ENCODE peak calls at places on chromosome 11, in seven cellular contexts. One of them, this sample, is unnamed.

GRCh38 chr11:64558065-64558745 is 32.8 kb upstream of the SLC22A12 start:
- DNase-seq in CD8-positive, alpha-beta T cell: no peak
- DNase-seq in neural progenitor cell: peak
- DNase-seq in psoas muscle: no peak
- DNase-seq in AG09309: no peak
- DNase-seq in brain microvascular endothelial cell: no peak
- DNase-seq in epithelial cell of esophagus: no peak
- DNase-seq in this sample: no peak

GRCh38 chr11:61897387-61898246 is 6.3 kb upstream of the FADS3 start:
- DNase-seq in neural progenitor cell: peak
- DNase-seq in AG09309: no peak
- DNase-seq in psoas muscle: peak
- DNase-seq in CD8-positive, alpha-beta T cell: peak
- DNase-seq in brain microvascular endothelial cell: peak
- DNase-seq in epithelial cell of esophagus: peak
- DNase-seq in this sample: no peak

GRCh38 chr11:120336641-120337132 is 474 bp downstream of the ARHGEF12 start:
- DNase-seq in neural progenitor cell: no peak
- DNase-seq in psoas muscle: peak
- DNase-seq in CD8-positive, alpha-beta T cell: peak
- DNase-seq in epithelial cell of esophagus: no peak
- DNase-seq in brain microvascular endothelial cell: no peak
- DNase-seq in AG09309: no peak
- DNase-seq in this sample: no peak

GRCh38 chr11:74366576-74366975 is 31.7 kb downstream of the PGM2L1 start:
- DNase-seq in AG09309: peak
- DNase-seq in neural progenitor cell: peak
- DNase-seq in brain microvascular endothelial cell: peak
- DNase-seq in CD8-positive, alpha-beta T cell: no peak
- DNase-seq in epithelial cell of esophagus: no peak
- DNase-seq in psoas muscle: no peak
- DNase-seq in this sample: peak

GRCh38 chr11:31956310-31956709 is 134.6 kb upstream of the RCN1 start:
- DNase-seq in brain microvascular endothelial cell: peak
- DNase-seq in CD8-positive, alpha-beta T cell: no peak
- DNase-seq in neural progenitor cell: no peak
- DNase-seq in AG09309: no peak
- DNase-seq in epithelial cell of esophagus: peak
- DNase-seq in psoas muscle: no peak
- DNase-seq in this sample: no peak

GRCh38 chr11:33721291-33721840 is 14.9 kb downstream of the CD59 start:
- DNase-seq in CD8-positive, alpha-beta T cell: no peak
- DNase-seq in psoas muscle: peak
- DNase-seq in brain microvascular endothelial cell: peak
- DNase-seq in AG09309: no peak
- DNase-seq in neural progenitor cell: no peak
- DNase-seq in epithelial cell of esophagus: peak
- DNase-seq in this sample: no peak

GRCh38 chr11:86749376-86749775 is 51.0 kb upstream of the PRSS23 start:
- DNase-seq in epithelial cell of esophagus: no peak
- DNase-seq in psoas muscle: no peak
- DNase-seq in AG09309: no peak
- DNase-seq in brain microvascular endothelial cell: no peak
- DNase-seq in CD8-positive, alpha-beta T cell: no peak
- DNase-seq in neural progenitor cell: peak
- DNase-seq in this sample: no peak

GRCh38 chr11:19290356-19290755 is 49.6 kb upstream of the E2F8 start:
- DNase-seq in epithelial cell of esophagus: peak
- DNase-seq in psoas muscle: no peak
- DNase-seq in CD8-positive, alpha-beta T cell: no peak
- DNase-seq in brain microvascular endothelial cell: no peak
- DNase-seq in AG09309: no peak
- DNase-seq in neural progenitor cell: no peak
- DNase-seq in this sample: no peak

GRCh38 chr11:13343931-13344717 is 66.5 kb downstream of the BMAL1 start:
- DNase-seq in CD8-positive, alpha-beta T cell: peak
- DNase-seq in neural progenitor cell: peak
- DNase-seq in AG09309: peak
- DNase-seq in brain microvascular endothelial cell: peak
- DNase-seq in epithelial cell of esophagus: peak
- DNase-seq in psoas muscle: peak
- DNase-seq in this sample: no peak

GRCh38 chr11:29518389-29519174 is 498.2 kb downstream of the KCNA4 start:
- DNase-seq in neural progenitor cell: peak
- DNase-seq in AG09309: no peak
- DNase-seq in psoas muscle: no peak
- DNase-seq in brain microvascular endothelial cell: no peak
- DNase-seq in CD8-positive, alpha-beta T cell: no peak
- DNase-seq in epithelial cell of esophagus: peak
- DNase-seq in this sample: no peak

GRCh38 chr11:61959678-61960077 is 7.8 kb downstream of the FTH1 start:
- DNase-seq in psoas muscle: no peak
- DNase-seq in CD8-positive, alpha-beta T cell: no peak
- DNase-seq in neural progenitor cell: no peak
- DNase-seq in brain microvascular endothelial cell: no peak
- DNase-seq in AG09309: no peak
- DNase-seq in epithelial cell of esophagus: no peak
- DNase-seq in this sample: no peak

GRCh38 chr11:8081591-8082021 is 595 bp downstream of the TUB start:
- DNase-seq in psoas muscle: no peak
- DNase-seq in AG09309: no peak
- DNase-seq in CD8-positive, alpha-beta T cell: no peak
- DNase-seq in epithelial cell of esophagus: no peak
- DNase-seq in brain microvascular endothelial cell: no peak
- DNase-seq in neural progenitor cell: peak
- DNase-seq in this sample: no peak

GRCh38 chr11:921921-922678 is 3.6 kb upstream of the AP2A2 start:
- DNase-seq in CD8-positive, alpha-beta T cell: no peak
- DNase-seq in neural progenitor cell: peak
- DNase-seq in AG09309: no peak
- DNase-seq in epithelial cell of esophagus: peak
- DNase-seq in psoas muscle: no peak
- DNase-seq in brain microvascular endothelial cell: no peak
- DNase-seq in this sample: no peak

GRCh38 chr11:95944623-95945022 is 20.7 kb upstream of the MTMR2 start:
- DNase-seq in CD8-positive, alpha-beta T cell: no peak
- DNase-seq in epithelial cell of esophagus: no peak
- DNase-seq in brain microvascular endothelial cell: no peak
- DNase-seq in neural progenitor cell: no peak
- DNase-seq in psoas muscle: no peak
- DNase-seq in AG09309: no peak
- DNase-seq in this sample: no peak

GRCh38 chr11:17528906-17529813 is 15.1 kb downstream of the USH1C start:
- DNase-seq in neural progenitor cell: no peak
- DNase-seq in epithelial cell of esophagus: no peak
- DNase-seq in brain microvascular endothelial cell: no peak
- DNase-seq in CD8-positive, alpha-beta T cell: no peak
- DNase-seq in psoas muscle: no peak
- DNase-seq in AG09309: no peak
- DNase-seq in this sample: no peak

GRCh38 chr11:77617892-77618291 is 19.7 kb downstream of the CLNS1A start:
- DNase-seq in brain microvascular endothelial cell: no peak
- DNase-seq in epithelial cell of esophagus: no peak
- DNase-seq in CD8-positive, alpha-beta T cell: no peak
- DNase-seq in AG09309: peak
- DNase-seq in psoas muscle: no peak
- DNase-seq in neural progenitor cell: no peak
- DNase-seq in this sample: no peak

GRCh38 chr11:72784662-72785061 is 9.2 kb downstream of the STARD10 start:
- DNase-seq in epithelial cell of esophagus: no peak
- DNase-seq in AG09309: no peak
- DNase-seq in CD8-positive, alpha-beta T cell: no peak
- DNase-seq in neural progenitor cell: peak
- DNase-seq in brain microvascular endothelial cell: no peak
- DNase-seq in psoas muscle: no peak
- DNase-seq in this sample: no peak

GRCh38 chr11:72786305-72787261 is 7.3 kb downstream of the STARD10 start:
- DNase-seq in AG09309: no peak
- DNase-seq in psoas muscle: no peak
- DNase-seq in neural progenitor cell: peak
- DNase-seq in brain microvascular endothelial cell: no peak
- DNase-seq in epithelial cell of esophagus: no peak
- DNase-seq in CD8-positive, alpha-beta T cell: no peak
- DNase-seq in this sample: no peak

GRCh38 chr11:72789493-72790131 is 4.2 kb downstream of the STARD10 start:
- DNase-seq in brain microvascular endothelial cell: peak
- DNase-seq in neural progenitor cell: peak
- DNase-seq in CD8-positive, alpha-beta T cell: no peak
- DNase-seq in AG09309: no peak
- DNase-seq in epithelial cell of esophagus: peak
- DNase-seq in psoas muscle: no peak
- DNase-seq in this sample: no peak

GRCh38 chr11:72788250-72788649 is 5.6 kb downstream of the STARD10 start:
- DNase-seq in neural progenitor cell: peak
- DNase-seq in epithelial cell of esophagus: peak
- DNase-seq in CD8-positive, alpha-beta T cell: no peak
- DNase-seq in psoas muscle: no peak
- DNase-seq in AG09309: no peak
- DNase-seq in brain microvascular endothelial cell: no peak
- DNase-seq in this sample: no peak

GRCh38 chr11:72787262-72788104 is 6.4 kb downstream of the STARD10 start:
- DNase-seq in neural progenitor cell: peak
- DNase-seq in epithelial cell of esophagus: no peak
- DNase-seq in brain microvascular endothelial cell: no peak
- DNase-seq in AG09309: no peak
- DNase-seq in CD8-positive, alpha-beta T cell: no peak
- DNase-seq in psoas muscle: no peak
- DNase-seq in this sample: no peak
- TF ChIP-seq CTCF in neural progenitor cell: peak
- TF ChIP-seq CTCF in epithelial cell of esophagus: peak
- TF ChIP-seq CTCF in brain microvascular endothelial cell: peak
- TF ChIP-seq CTCF in AG09309: no peak
- TF ChIP-seq CTCF in CD8-positive, alpha-beta T cell: no peak
- TF ChIP-seq CTCF in psoas muscle: no peak
- TF ChIP-seq CTCF in this sample: no peak

GRCh38 chr11:2137202-2138071 is 1.8 kb downstream of the IGF2 start:
- DNase-seq in AG09309: no peak
- DNase-seq in brain microvascular endothelial cell: peak
- DNase-seq in CD8-positive, alpha-beta T cell: no peak
- DNase-seq in psoas muscle: peak
- DNase-seq in neural progenitor cell: peak
- DNase-seq in epithelial cell of esophagus: peak
- DNase-seq in this sample: no peak

GRCh38 chr11:2136952-2137201 is 2.3 kb downstream of the IGF2 start:
- DNase-seq in CD8-positive, alpha-beta T cell: no peak
- DNase-seq in epithelial cell of esophagus: no peak
- DNase-seq in AG09309: no peak
- DNase-seq in brain microvascular endothelial cell: no peak
- DNase-seq in neural progenitor cell: no peak
- DNase-seq in psoas muscle: no peak
- DNase-seq in this sample: no peak

GRCh38 chr11:2135648-2136201 is 3.5 kb downstream of the IGF2 start:
- DNase-seq in epithelial cell of esophagus: no peak
- DNase-seq in brain microvascular endothelial cell: no peak
- DNase-seq in neural progenitor cell: no peak
- DNase-seq in CD8-positive, alpha-beta T cell: no peak
- DNase-seq in AG09309: no peak
- DNase-seq in psoas muscle: peak
- DNase-seq in this sample: no peak

GRCh38 chr11:2135018-2135569 is 4.1 kb downstream of the IGF2 start:
- DNase-seq in brain microvascular endothelial cell: no peak
- DNase-seq in psoas muscle: no peak
- DNase-seq in CD8-positive, alpha-beta T cell: no peak
- DNase-seq in AG09309: no peak
- DNase-seq in epithelial cell of esophagus: no peak
- DNase-seq in neural progenitor cell: no peak
- DNase-seq in this sample: no peak

GRCh38 chr11:2136209-2136951 is 2.8 kb downstream of the IGF2 start:
- DNase-seq in psoas muscle: peak
- DNase-seq in epithelial cell of esophagus: no peak
- DNase-seq in neural progenitor cell: no peak
- DNase-seq in AG09309: no peak
- DNase-seq in brain microvascular endothelial cell: no peak
- DNase-seq in CD8-positive, alpha-beta T cell: no peak
- DNase-seq in this sample: no peak
- H3K4me3 ChIP-seq in psoas muscle: peak
- H3K4me3 ChIP-seq in epithelial cell of esophagus: no peak
- H3K4me3 ChIP-seq in neural progenitor cell: peak
- H3K4me3 ChIP-seq in AG09309: no peak
- H3K4me3 ChIP-seq in brain microvascular endothelial cell: no peak
- H3K4me3 ChIP-seq in CD8-positive, alpha-beta T cell: no peak
- H3K4me3 ChIP-seq in this sample: no peak

GRCh38 chr11:58301576-58301975 is 33.5 kb upstream of the OR10W1 start:
- DNase-seq in brain microvascular endothelial cell: peak
- DNase-seq in neural progenitor cell: no peak
- DNase-seq in psoas muscle: no peak
- DNase-seq in CD8-positive, alpha-beta T cell: no peak
- DNase-seq in epithelial cell of esophagus: peak
- DNase-seq in AG09309: peak
- DNase-seq in this sample: peak
- TF ChIP-seq CTCF in brain microvascular endothelial cell: no peak
- TF ChIP-seq CTCF in neural progenitor cell: no peak
- TF ChIP-seq CTCF in psoas muscle: no peak
- TF ChIP-seq CTCF in CD8-positive, alpha-beta T cell: no peak
- TF ChIP-seq CTCF in epithelial cell of esophagus: no peak
- TF ChIP-seq CTCF in AG09309: no peak
- TF ChIP-seq CTCF in this sample: no peak

DNA sequence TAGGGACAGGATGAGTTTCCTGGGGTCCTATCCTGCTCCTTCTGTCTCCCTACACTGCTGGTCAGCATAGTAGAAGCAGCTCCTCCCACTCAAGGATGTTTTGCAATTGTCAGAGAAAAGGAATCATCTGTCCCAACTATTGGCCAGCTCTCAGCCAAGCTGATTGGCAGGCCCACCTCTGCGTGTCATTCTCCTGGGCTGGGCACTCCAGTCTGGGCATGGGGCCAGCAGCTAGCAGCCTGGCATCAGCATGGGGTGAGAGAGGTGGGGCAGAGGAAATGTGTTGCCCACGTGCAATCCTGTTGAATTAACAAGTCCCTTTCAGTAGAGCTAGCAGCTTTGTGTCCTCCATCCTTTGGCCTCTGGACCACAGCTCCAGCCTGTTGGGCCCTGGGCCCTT is 14.1 kb downstream of the ANKK1 start:
- DNase-seq in epithelial cell of esophagus: peak
- DNase-seq in AG09309: peak
- DNase-seq in CD8-positive, alpha-beta T cell: no peak
- DNase-seq in psoas muscle: peak
- DNase-seq in brain microvascular endothelial cell: no peak
- DNase-seq in neural progenitor cell: no peak
- DNase-seq in this sample: peak
- H3K4me3 ChIP-seq in epithelial cell of esophagus: no peak
- H3K4me3 ChIP-seq in AG09309: no peak
- H3K4me3 ChIP-seq in CD8-positive, alpha-beta T cell: no peak
- H3K4me3 ChIP-seq in psoas muscle: no peak
- H3K4me3 ChIP-seq in brain microvascular endothelial cell: no peak
- H3K4me3 ChIP-seq in neural progenitor cell: no peak
- H3K4me3 ChIP-seq in this sample: no peak

GRCh38 chr11:35142481-35143207 is 3.7 kb downstream of the CD44 start:
- DNase-seq in brain microvascular endothelial cell: peak
- DNase-seq in CD8-positive, alpha-beta T cell: peak
- DNase-seq in AG09309: no peak
- DNase-seq in epithelial cell of esophagus: peak
- DNase-seq in psoas muscle: no peak
- DNase-seq in neural progenitor cell: peak
- DNase-seq in this sample: no peak
- TF ChIP-seq CTCF in brain microvascular endothelial cell: no peak
- TF ChIP-seq CTCF in CD8-positive, alpha-beta T cell: no peak
- TF ChIP-seq CTCF in AG09309: no peak
- TF ChIP-seq CTCF in epithelial cell of esophagus: no peak
- TF ChIP-seq CTCF in psoas muscle: no peak
- TF ChIP-seq CTCF in neural progenitor cell: no peak
- TF ChIP-seq CTCF in this sample: peak

GRCh38 chr11:133840479-133840941 is 4.8 kb downstream of the SPATA19 start:
- DNase-seq in CD8-positive, alpha-beta T cell: no peak
- DNase-seq in epithelial cell of esophagus: no peak
- DNase-seq in AG09309: no peak
- DNase-seq in psoas muscle: no peak
- DNase-seq in brain microvascular endothelial cell: no peak
- DNase-seq in neural progenitor cell: no peak
- DNase-seq in this sample: no peak
- H3K4me3 ChIP-seq in CD8-positive, alpha-beta T cell: no peak
- H3K4me3 ChIP-seq in epithelial cell of esophagus: no peak
- H3K4me3 ChIP-seq in AG09309: no peak
- H3K4me3 ChIP-seq in psoas muscle: no peak
- H3K4me3 ChIP-seq in brain microvascular endothelial cell: no peak
- H3K4me3 ChIP-seq in neural progenitor cell: no peak
- H3K4me3 ChIP-seq in this sample: no peak

This sample was measured in retinal pigment epithelial cell.